ENCODE peak calls at places on chromosomes 4 and X, in six cellular contexts. I is activated effector memory CD4-positive, alpha-beta T cell treated with Interleukin-2 at 50 U/mL for 16 hours; Q is NCI-H1417; F is fibroblast of gingiva; C is amniotic epithelial cell; U is iPS-NIHi11. L is an unnamed sample.

GRCh38 chr4:48388504-48389154 is 47.3 kb downstream of the SLAIN2 start:
- DNase-seq in C (peak; percentile 90), U (no peak), F (peak; percentile 27), I (no peak), Q (no peak), L (peak; percentile 33)

GRCh38 chrX:17376381-17377046 is 1.5 kb downstream of the NHS start:
- DNase-seq in Q (no peak), F (no peak), C (no peak), I (no peak), U (no peak), L (peak; percentile 47)

GRCh38 chr4:112173593-112174559 is 28.6 kb downstream of the FAM241A start:
- DNase-seq in I (no peak), Q (no peak), F (peak; percentile 7), C (peak; percentile 55), U (no peak), L (no peak)

GRCh38 chr4:168654206-168655174 is 157.6 kb downstream of the PALLD start:
- DNase-seq in C (no peak), F (no peak), I (no peak), U (no peak), Q (no peak), L (no peak)

GRCh38 chr4:16496501-16496900 is 270.2 kb upstream of the TAPT1 start:
- DNase-seq in I (no peak), Q (no peak), F (peak; percentile 54), C (no peak), U (no peak), L (peak; percentile 19)

GRCh38 chrX:10071451-10072163 is 85.2 kb upstream of the CLCN4 start:
- DNase-seq in I (no peak), F (peak; percentile 83), U (no peak), Q (no peak), C (no peak), L (no peak)

GRCh38 chr4:60683953-60684352 is 516.2 kb upstream of the ADGRL3 start:
- DNase-seq in U (no peak), I (no peak), F (no peak), C (peak; percentile 56), Q (no peak), L (no peak)

GRCh38 chr4:25437951-25438350 is 60.9 kb downstream of the ANAPC4 start:
- DNase-seq in C (no peak), I (no peak), F (no peak), Q (peak; percentile 56), U (no peak), L (no peak)

GRCh38 chrX:50812995-50813842 is 775 bp downstream of the SHROOM4 start:
- DNase-seq in F (peak; percentile 30), U (peak; percentile 19), Q (no peak), C (peak; percentile 47), I (no peak), L (peak; percentile 63)

L was measured in mesendoderm.